ENCODE peak calls at places on chromosomes 16 and 17, in seven cellular contexts. One of them, this sample, is unnamed. For H3K4me1, the result is how much of the 10 kb centered on the place peaks cover.

GRCh38 chr17:16243811-16244567 is 27.0 kb downstream of the PIGL start:
- DNase-seq in IMR-90: peak
- DNase-seq in thoracic aorta: no peak
- DNase-seq in GM23338: peak
- DNase-seq in suprapubic skin: no peak
- DNase-seq in adrenal gland: no peak
- DNase-seq in fibroblast of lung: peak
- DNase-seq in this sample: peak

GRCh38 chr17:33511670-33512069 is 218.6 kb upstream of the ASIC2 start:
- DNase-seq in IMR-90: no peak
- DNase-seq in thoracic aorta: no peak
- DNase-seq in GM23338: no peak
- DNase-seq in suprapubic skin: no peak
- DNase-seq in adrenal gland: no peak
- DNase-seq in fibroblast of lung: no peak
- DNase-seq in this sample: no peak

GRCh38 chr17:7484067-7484963 is at the start of gene POLR2A:
- DNase-seq in IMR-90: peak
- DNase-seq in thoracic aorta: peak
- DNase-seq in GM23338: peak
- DNase-seq in suprapubic skin: peak
- DNase-seq in adrenal gland: peak
- DNase-seq in fibroblast of lung: peak
- DNase-seq in this sample: peak

GRCh38 chr16:72844225-72844920 is 203.6 kb downstream of the ZFHX3 start:
- DNase-seq in IMR-90: no peak
- DNase-seq in thoracic aorta: no peak
- DNase-seq in GM23338: no peak
- DNase-seq in suprapubic skin: no peak
- DNase-seq in adrenal gland: no peak
- DNase-seq in fibroblast of lung: peak
- DNase-seq in this sample: no peak

GRCh38 chr16:79901522-79901921 is 301.0 kb upstream of the MAF start:
- DNase-seq in IMR-90: no peak
- DNase-seq in thoracic aorta: no peak
- DNase-seq in GM23338: no peak
- DNase-seq in suprapubic skin: no peak
- DNase-seq in adrenal gland: no peak
- DNase-seq in fibroblast of lung: no peak
- DNase-seq in this sample: no peak

GRCh38 chr17:77670125-77670524 is 288.4 kb upstream of the TNRC6C start:
- DNase-seq in IMR-90: no peak
- DNase-seq in thoracic aorta: no peak
- DNase-seq in GM23338: no peak
- DNase-seq in suprapubic skin: no peak
- DNase-seq in adrenal gland: no peak
- DNase-seq in fibroblast of lung: no peak
- DNase-seq in this sample: no peak

GRCh38 chr17:48297825-48298224 is 132.2 kb downstream of the SKAP1 start:
- DNase-seq in IMR-90: no peak
- DNase-seq in thoracic aorta: no peak
- DNase-seq in GM23338: no peak
- DNase-seq in suprapubic skin: no peak
- DNase-seq in adrenal gland: no peak
- DNase-seq in fibroblast of lung: no peak
- DNase-seq in this sample: no peak

GRCh38 chr17:73099504-73099903 is 7.0 kb upstream of the SLC39A11 start:
- DNase-seq in IMR-90: no peak
- DNase-seq in thoracic aorta: no peak
- DNase-seq in GM23338: no peak
- DNase-seq in suprapubic skin: no peak
- DNase-seq in adrenal gland: no peak
- DNase-seq in fibroblast of lung: no peak
- DNase-seq in this sample: no peak

GRCh38 chr17:50550661-50551432 is 3.9 kb downstream of the SPATA20 start:
- DNase-seq in IMR-90: peak
- DNase-seq in thoracic aorta: peak
- DNase-seq in GM23338: peak
- DNase-seq in suprapubic skin: peak
- DNase-seq in adrenal gland: peak
- DNase-seq in fibroblast of lung: peak
- DNase-seq in this sample: peak

GRCh38 chr16:79644977-79645667 is 44.6 kb upstream of the MAF start:
- DNase-seq in IMR-90: no peak
- DNase-seq in thoracic aorta: no peak
- DNase-seq in GM23338: no peak
- DNase-seq in suprapubic skin: no peak
- DNase-seq in adrenal gland: no peak
- DNase-seq in fibroblast of lung: peak
- DNase-seq in this sample: no peak

GRCh38 chr16:69132424-69133252 is at the start of the genes CHTF8 and UTP4:
- DNase-seq in IMR-90: peak
- DNase-seq in thoracic aorta: peak
- DNase-seq in GM23338: peak
- DNase-seq in suprapubic skin: peak
- DNase-seq in adrenal gland: peak
- DNase-seq in fibroblast of lung: peak
- DNase-seq in this sample: peak

GRCh38 chr16:3520398-3520797 is 19.6 kb downstream of the CLUAP1 start:
- DNase-seq in IMR-90: peak
- DNase-seq in thoracic aorta: no peak
- DNase-seq in GM23338: no peak
- DNase-seq in suprapubic skin: no peak
- DNase-seq in adrenal gland: no peak
- DNase-seq in fibroblast of lung: peak
- DNase-seq in this sample: no peak

GRCh38 chr16:70692481-70693203 is 6.8 kb upstream of the MTSS2 start:
- DNase-seq in IMR-90: no peak
- DNase-seq in thoracic aorta: no peak
- DNase-seq in GM23338: no peak
- DNase-seq in suprapubic skin: no peak
- DNase-seq in adrenal gland: no peak
- DNase-seq in fibroblast of lung: no peak
- DNase-seq in this sample: no peak

GRCh38 chr17:76166168-76166567 is 25.1 kb upstream of the FOXJ1 start:
- DNase-seq in IMR-90: peak
- DNase-seq in thoracic aorta: no peak
- DNase-seq in GM23338: no peak
- DNase-seq in suprapubic skin: no peak
- DNase-seq in adrenal gland: no peak
- DNase-seq in fibroblast of lung: peak
- DNase-seq in this sample: no peak

GRCh38 chr16:58346831-58347371 is 45.4 kb upstream of the GINS3 start:
- DNase-seq in IMR-90: no peak
- DNase-seq in thoracic aorta: no peak
- DNase-seq in GM23338: no peak
- DNase-seq in suprapubic skin: no peak
- DNase-seq in adrenal gland: no peak
- DNase-seq in fibroblast of lung: no peak
- DNase-seq in this sample: no peak

GRCh38 chr17:67098022-67098421 is 53.7 kb downstream of the CACNG1 start:
- DNase-seq in IMR-90: no peak
- DNase-seq in thoracic aorta: no peak
- DNase-seq in GM23338: no peak
- DNase-seq in suprapubic skin: no peak
- DNase-seq in adrenal gland: no peak
- DNase-seq in fibroblast of lung: no peak
- DNase-seq in this sample: no peak

GRCh38 chr17:4605826-4606225 is 21.5 kb downstream of the SMTNL2 start:
- DNase-seq in IMR-90: peak
- DNase-seq in thoracic aorta: no peak
- DNase-seq in GM23338: no peak
- DNase-seq in suprapubic skin: no peak
- DNase-seq in adrenal gland: no peak
- DNase-seq in fibroblast of lung: no peak
- DNase-seq in this sample: no peak

GRCh38 chr17:70298929-70299529 is 129.7 kb downstream of the KCNJ2 start:
- DNase-seq in IMR-90: no peak
- DNase-seq in thoracic aorta: no peak
- DNase-seq in GM23338: no peak
- DNase-seq in suprapubic skin: no peak
- DNase-seq in adrenal gland: no peak
- DNase-seq in fibroblast of lung: no peak
- DNase-seq in this sample: no peak

GRCh38 chr16:27520982-27521673 is 28.6 kb downstream of the GTF3C1 start:
- DNase-seq in IMR-90: peak
- DNase-seq in thoracic aorta: peak
- DNase-seq in GM23338: no peak
- DNase-seq in suprapubic skin: no peak
- DNase-seq in adrenal gland: peak
- DNase-seq in fibroblast of lung: peak
- DNase-seq in this sample: peak

GRCh38 chr17:32253117-32253611 is 12.5 kb upstream of the RHBDL3 start:
- DNase-seq in IMR-90: peak
- DNase-seq in thoracic aorta: peak
- DNase-seq in GM23338: peak
- DNase-seq in suprapubic skin: peak
- DNase-seq in adrenal gland: peak
- DNase-seq in fibroblast of lung: peak
- DNase-seq in this sample: peak

GRCh38 chr17:2238432-2239169 is 65.0 kb downstream of the SMG6 start:
- DNase-seq in IMR-90: no peak
- DNase-seq in thoracic aorta: no peak
- DNase-seq in GM23338: no peak
- DNase-seq in suprapubic skin: no peak
- DNase-seq in adrenal gland: no peak
- DNase-seq in fibroblast of lung: no peak
- DNase-seq in this sample: no peak

GRCh38 chr16:75203667-75204409 is 3.1 kb downstream of the CTRB2 start:
- DNase-seq in IMR-90: no peak
- DNase-seq in thoracic aorta: no peak
- DNase-seq in GM23338: no peak
- DNase-seq in suprapubic skin: peak
- DNase-seq in adrenal gland: no peak
- DNase-seq in fibroblast of lung: no peak
- DNase-seq in this sample: peak

GRCh38 chr17:2837147-2837561 is 40.9 kb downstream of the RAP1GAP2 start:
- DNase-seq in IMR-90: no peak
- DNase-seq in thoracic aorta: no peak
- DNase-seq in GM23338: peak
- DNase-seq in suprapubic skin: no peak
- DNase-seq in adrenal gland: no peak
- DNase-seq in fibroblast of lung: no peak
- DNase-seq in this sample: peak

GRCh38 chr17:27290916-27291598 is 2.9 kb upstream of the WSB1 start:
- DNase-seq in IMR-90: no peak
- DNase-seq in thoracic aorta: no peak
- DNase-seq in GM23338: no peak
- DNase-seq in suprapubic skin: no peak
- DNase-seq in adrenal gland: no peak
- DNase-seq in fibroblast of lung: no peak
- DNase-seq in this sample: no peak

GRCh38 chr16:88747588-88748301 is 37.3 kb downstream of the PIEZO1 start:
- DNase-seq in IMR-90: no peak
- DNase-seq in thoracic aorta: no peak
- DNase-seq in GM23338: peak
- DNase-seq in suprapubic skin: no peak
- DNase-seq in adrenal gland: no peak
- DNase-seq in fibroblast of lung: no peak
- DNase-seq in this sample: peak
- TF ChIP-seq CTCF in IMR-90: peak
- TF ChIP-seq CTCF in thoracic aorta: no peak
- TF ChIP-seq CTCF in GM23338: peak
- TF ChIP-seq CTCF in suprapubic skin: peak
- TF ChIP-seq CTCF in adrenal gland: no peak
- TF ChIP-seq CTCF in fibroblast of lung: no peak
- TF ChIP-seq CTCF in this sample: peak

GRCh38 chr16:56852401-56852730 is 12.6 kb upstream of the SLC12A3 start:
- DNase-seq in IMR-90: no peak
- DNase-seq in thoracic aorta: no peak
- DNase-seq in GM23338: no peak
- DNase-seq in suprapubic skin: peak
- DNase-seq in adrenal gland: no peak
- DNase-seq in fibroblast of lung: no peak
- DNase-seq in this sample: no peak

GRCh38 chr16:56851671-56852400 is 13.2 kb upstream of the SLC12A3 start:
- DNase-seq in IMR-90: peak
- DNase-seq in thoracic aorta: no peak
- DNase-seq in GM23338: peak
- DNase-seq in suprapubic skin: peak
- DNase-seq in adrenal gland: no peak
- DNase-seq in fibroblast of lung: peak
- DNase-seq in this sample: peak

GRCh38 chr16:56855201-56855600 is 9.8 kb upstream of the SLC12A3 start:
- DNase-seq in IMR-90: no peak
- DNase-seq in thoracic aorta: no peak
- DNase-seq in GM23338: no peak
- DNase-seq in suprapubic skin: peak
- DNase-seq in adrenal gland: no peak
- DNase-seq in fibroblast of lung: no peak
- DNase-seq in this sample: no peak

GRCh38 chr16:56855936-56856335 is 9.1 kb upstream of the SLC12A3 start:
- DNase-seq in IMR-90: no peak
- DNase-seq in thoracic aorta: no peak
- DNase-seq in GM23338: no peak
- DNase-seq in suprapubic skin: no peak
- DNase-seq in adrenal gland: no peak
- DNase-seq in fibroblast of lung: no peak
- DNase-seq in this sample: no peak

GRCh38 chr16:56852968-56853367 is 12.0 kb upstream of the SLC12A3 start:
- DNase-seq in IMR-90: no peak
- DNase-seq in thoracic aorta: no peak
- DNase-seq in GM23338: no peak
- DNase-seq in suprapubic skin: peak
- DNase-seq in adrenal gland: no peak
- DNase-seq in fibroblast of lung: no peak
- DNase-seq in this sample: no peak
- H3K4me1 ChIP-seq in IMR-90: under half
- H3K4me1 ChIP-seq in thoracic aorta: under half
- H3K4me1 ChIP-seq in GM23338: under half
- H3K4me1 ChIP-seq in suprapubic skin: under half
- H3K4me1 ChIP-seq in adrenal gland: under half
- H3K4me1 ChIP-seq in fibroblast of lung: under half
- H3K4me1 ChIP-seq in this sample: under half

GRCh38 chr16:86517652-86518258 is 7.4 kb downstream of the FOXF1 start:
- DNase-seq in IMR-90: peak
- DNase-seq in thoracic aorta: no peak
- DNase-seq in GM23338: peak
- DNase-seq in suprapubic skin: no peak
- DNase-seq in adrenal gland: peak
- DNase-seq in fibroblast of lung: peak
- DNase-seq in this sample: peak
- TF ChIP-seq CTCF in IMR-90: peak
- TF ChIP-seq CTCF in thoracic aorta: peak
- TF ChIP-seq CTCF in GM23338: peak
- TF ChIP-seq CTCF in suprapubic skin: peak
- TF ChIP-seq CTCF in adrenal gland: no peak
- TF ChIP-seq CTCF in fibroblast of lung: peak
- TF ChIP-seq CTCF in this sample: peak

GRCh38 chr17:82127704-82128103 is 29.7 kb upstream of the FASN start:
- DNase-seq in IMR-90: no peak
- DNase-seq in thoracic aorta: no peak
- DNase-seq in GM23338: no peak
- DNase-seq in suprapubic skin: no peak
- DNase-seq in adrenal gland: no peak
- DNase-seq in fibroblast of lung: no peak
- DNase-seq in this sample: no peak
- H3K4me1 ChIP-seq in IMR-90: under half
- H3K4me1 ChIP-seq in thoracic aorta: under half
- H3K4me1 ChIP-seq in GM23338: under half
- H3K4me1 ChIP-seq in suprapubic skin: under half
- H3K4me1 ChIP-seq in adrenal gland: under half
- H3K4me1 ChIP-seq in fibroblast of lung: under half
- H3K4me1 ChIP-seq in this sample: under half